ENCODE peak calls at places on chromosome 19, in four cellular contexts. One of them, this sample, is unnamed.

GRCh38 chr19:11088508-11089253 is 582 bp upstream of the LDLR start:
- DNase-seq in A549: no peak
- DNase-seq in HepG2: peak; percentile 81
- DNase-seq in GM12878: no peak
- DNase-seq in this sample: no peak

GRCh38 chr19:376111-376470 is 31.5 kb upstream of the MIER2 start:
- DNase-seq in HepG2: no peak
- DNase-seq in A549: no peak
- DNase-seq in GM12878: no peak
- DNase-seq in this sample: no peak

GRCh38 chr19:9673912-9674668 is 810 bp downstream of the ZNF562 start:
- DNase-seq in A549: no peak
- DNase-seq in HepG2: peak; percentile 15
- DNase-seq in GM12878: peak; percentile 1
- DNase-seq in this sample: no peak

GRCh38 chr19:50258918-50259372 is 55.5 kb downstream of the MYH14 start:
- DNase-seq in A549: peak; percentile 42
- DNase-seq in GM12878: no peak
- DNase-seq in HepG2: no peak
- DNase-seq in this sample: peak; percentile 66

GRCh38 chr19:11268783-11269267 is 6.5 kb upstream of the DOCK6 start:
- DNase-seq in GM12878: no peak
- DNase-seq in A549: no peak
- DNase-seq in HepG2: peak; percentile 60
- DNase-seq in this sample: peak; percentile 72

GRCh38 chr19:44752816-44753618 is 4.5 kb downstream of the BCL3 start:
- DNase-seq in GM12878: peak; percentile 94
- DNase-seq in HepG2: peak; percentile 50
- DNase-seq in A549: peak; percentile 93
- DNase-seq in this sample: peak; percentile 86

GRCh38 chr19:47032171-47032811 is 12.7 kb downstream of the NPAS1 start:
- DNase-seq in HepG2: no peak
- DNase-seq in A549: peak; percentile 88
- DNase-seq in GM12878: no peak
- DNase-seq in this sample: peak; percentile 69

GRCh38 chr19:41616785-41617621 is 9.9 kb downstream of the CEACAM4 start:
- DNase-seq in GM12878: no peak
- DNase-seq in A549: peak; percentile 49
- DNase-seq in HepG2: peak; percentile 9
- DNase-seq in this sample: peak; percentile 31

GRCh38 chr19:11942843-11943108 is 17.9 kb downstream of the ZNF700 start:
- DNase-seq in GM12878: no peak
- DNase-seq in HepG2: no peak
- DNase-seq in A549: no peak
- DNase-seq in this sample: peak; percentile 28

GRCh38 chr19:11710313-11710712 is 28.4 kb downstream of the ZNF823 start:
- DNase-seq in GM12878: no peak
- DNase-seq in HepG2: no peak
- DNase-seq in A549: no peak
- DNase-seq in this sample: no peak

GRCh38 chr19:55406869-55407624 is 541 bp downstream of the UBE2S start:
- DNase-seq in GM12878: no peak
- DNase-seq in A549: no peak
- DNase-seq in HepG2: no peak
- DNase-seq in this sample: peak; percentile 79

GRCh38 chr19:42193706-42194105 is 23.8 kb downstream of the DEDD2 start:
- DNase-seq in A549: no peak
- DNase-seq in HepG2: no peak
- DNase-seq in GM12878: no peak
- DNase-seq in this sample: no peak

GRCh38 chr19:17953869-17954268 is 13.0 kb upstream of the KCNN1 start:
- DNase-seq in A549: no peak
- DNase-seq in GM12878: no peak
- DNase-seq in HepG2: no peak
- DNase-seq in this sample: peak; percentile 71

GRCh38 chr19:4034048-4035017 is 26.8 kb downstream of the PIAS4 start:
- DNase-seq in A549: no peak
- DNase-seq in HepG2: no peak
- DNase-seq in GM12878: no peak
- DNase-seq in this sample: no peak

GRCh38 chr19:34667349-34668076 is 9.4 kb downstream of the SCGB2B2 start:
- DNase-seq in A549: no peak
- DNase-seq in HepG2: peak; percentile 16
- DNase-seq in GM12878: no peak
- DNase-seq in this sample: peak; percentile 13
- TF ChIP-seq BHLHE40 in A549: no peak
- TF ChIP-seq BHLHE40 in HepG2: no peak
- TF ChIP-seq BHLHE40 in GM12878: no peak
- TF ChIP-seq BHLHE40 in this sample: no peak

GRCh38 chr19:45882652-45883585 is 3.0 kb downstream of the IRF2BP1 start:
- DNase-seq in GM12878: peak; percentile 70
- DNase-seq in A549: peak; percentile 95
- DNase-seq in HepG2: peak; percentile 93
- DNase-seq in this sample: peak; percentile 76
- TF ChIP-seq ESRRA in GM12878: peak; percentile 88
- TF ChIP-seq ESRRA in A549: peak; percentile 93
- TF ChIP-seq ESRRA in HepG2: peak; percentile 66
- TF ChIP-seq ESRRA in this sample: peak; percentile 97

GRCh38 chr19:49151339-49152217 is 3.6 kb downstream of the HRC start:
- DNase-seq in GM12878: no peak
- DNase-seq in HepG2: no peak
- DNase-seq in A549: peak; percentile 87
- DNase-seq in this sample: peak; percentile 87
- TF ChIP-seq BHLHE40 in GM12878: no peak
- TF ChIP-seq BHLHE40 in HepG2: no peak
- TF ChIP-seq BHLHE40 in A549: no peak
- TF ChIP-seq BHLHE40 in this sample: peak; percentile 83

DNA sequence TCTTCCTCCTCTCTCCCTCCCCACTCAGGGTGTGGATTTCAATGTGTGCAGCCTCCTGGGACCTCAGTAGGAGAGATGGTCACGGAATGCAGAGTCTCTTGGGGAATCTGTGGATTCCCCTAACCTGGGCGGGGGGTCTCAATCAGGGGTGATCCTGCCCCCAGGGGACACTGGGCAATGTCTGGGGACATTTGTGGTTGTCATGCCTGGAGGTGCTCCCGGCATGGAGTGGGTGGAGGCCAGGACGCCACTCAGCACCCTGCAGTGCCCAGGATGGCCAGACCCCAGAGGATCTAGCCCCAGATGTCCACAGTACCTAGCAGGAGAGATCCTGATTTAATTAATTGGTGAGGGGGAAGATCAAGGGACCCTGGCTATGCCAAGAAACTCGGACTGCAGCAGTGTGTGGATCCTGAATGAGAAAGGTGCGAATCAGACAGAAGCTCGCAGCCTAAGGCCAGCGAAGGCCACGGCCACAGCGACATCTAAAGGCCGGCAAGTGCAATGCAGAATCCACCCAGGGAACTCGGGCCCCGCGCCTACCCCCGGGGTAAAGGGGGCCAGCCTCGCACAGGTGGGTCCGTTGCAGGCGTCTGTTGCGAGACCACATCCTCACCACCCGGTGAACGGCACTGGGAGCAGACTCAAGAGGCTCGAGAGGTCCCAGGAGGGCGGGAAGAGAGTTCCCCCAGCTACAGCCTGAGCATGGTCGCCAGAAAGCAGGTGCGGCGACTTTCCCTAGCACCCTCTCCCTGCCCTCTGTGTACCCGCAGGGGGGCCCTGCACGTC is 88.8 kb downstream of the GNG7 start:
- DNase-seq in HepG2: no peak
- DNase-seq in A549: no peak
- DNase-seq in GM12878: no peak
- DNase-seq in this sample: peak; percentile 66
- TF ChIP-seq ESRRA in HepG2: no peak
- TF ChIP-seq ESRRA in A549: no peak
- TF ChIP-seq ESRRA in GM12878: no peak
- TF ChIP-seq ESRRA in this sample: no peak

GRCh38 chr19:53549354-53549753 is 11.4 kb downstream of the ZNF331 start:
- DNase-seq in GM12878: no peak
- DNase-seq in A549: no peak
- DNase-seq in HepG2: no peak
- DNase-seq in this sample: no peak
- TF ChIP-seq BHLHE40 in GM12878: no peak
- TF ChIP-seq BHLHE40 in A549: no peak
- TF ChIP-seq BHLHE40 in HepG2: no peak
- TF ChIP-seq BHLHE40 in this sample: no peak

DNA sequence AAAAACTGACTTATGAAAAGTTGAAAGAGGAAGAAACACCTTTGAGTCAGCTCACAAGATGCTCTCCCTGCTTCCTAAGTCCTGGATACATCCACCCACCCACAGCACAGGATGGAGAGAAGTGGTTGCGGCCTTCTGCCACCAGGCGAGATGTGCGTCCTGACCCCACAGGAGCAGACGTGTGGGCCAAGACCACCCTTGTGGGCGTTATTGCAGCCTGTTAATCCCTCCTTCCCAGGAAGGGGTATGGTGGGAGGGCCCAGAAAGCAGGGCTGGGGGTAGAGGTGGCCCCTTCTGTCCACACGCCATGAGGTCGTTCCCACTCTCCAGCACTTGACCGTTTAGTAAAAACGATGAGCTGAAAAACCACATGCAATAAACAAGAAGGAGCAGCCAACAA is 2.3 kb upstream of the AKAP8L start:
- DNase-seq in HepG2: no peak
- DNase-seq in A549: no peak
- DNase-seq in GM12878: no peak
- DNase-seq in this sample: no peak
- TF ChIP-seq ESRRA in HepG2: no peak
- TF ChIP-seq ESRRA in A549: no peak
- TF ChIP-seq ESRRA in GM12878: no peak
- TF ChIP-seq ESRRA in this sample: no peak

GRCh38 chr19:6531956-6532243 is 1.1 kb downstream of the TNFSF9 start:
- DNase-seq in A549: no peak
- DNase-seq in HepG2: no peak
- DNase-seq in GM12878: no peak
- DNase-seq in this sample: no peak

GRCh38 chr19:6533746-6534418 is 3.1 kb downstream of the TNFSF9 start:
- DNase-seq in HepG2: no peak
- DNase-seq in GM12878: no peak
- DNase-seq in A549: no peak
- DNase-seq in this sample: no peak

GRCh38 chr19:6531163-6531955 is 533 bp downstream of the TNFSF9 start:
- DNase-seq in A549: no peak
- DNase-seq in HepG2: no peak
- DNase-seq in GM12878: no peak
- DNase-seq in this sample: peak; percentile 64

GRCh38 chr19:6533000-6533328 is 2.1 kb downstream of the TNFSF9 start:
- DNase-seq in GM12878: no peak
- DNase-seq in HepG2: no peak
- DNase-seq in A549: no peak
- DNase-seq in this sample: no peak

DNA sequence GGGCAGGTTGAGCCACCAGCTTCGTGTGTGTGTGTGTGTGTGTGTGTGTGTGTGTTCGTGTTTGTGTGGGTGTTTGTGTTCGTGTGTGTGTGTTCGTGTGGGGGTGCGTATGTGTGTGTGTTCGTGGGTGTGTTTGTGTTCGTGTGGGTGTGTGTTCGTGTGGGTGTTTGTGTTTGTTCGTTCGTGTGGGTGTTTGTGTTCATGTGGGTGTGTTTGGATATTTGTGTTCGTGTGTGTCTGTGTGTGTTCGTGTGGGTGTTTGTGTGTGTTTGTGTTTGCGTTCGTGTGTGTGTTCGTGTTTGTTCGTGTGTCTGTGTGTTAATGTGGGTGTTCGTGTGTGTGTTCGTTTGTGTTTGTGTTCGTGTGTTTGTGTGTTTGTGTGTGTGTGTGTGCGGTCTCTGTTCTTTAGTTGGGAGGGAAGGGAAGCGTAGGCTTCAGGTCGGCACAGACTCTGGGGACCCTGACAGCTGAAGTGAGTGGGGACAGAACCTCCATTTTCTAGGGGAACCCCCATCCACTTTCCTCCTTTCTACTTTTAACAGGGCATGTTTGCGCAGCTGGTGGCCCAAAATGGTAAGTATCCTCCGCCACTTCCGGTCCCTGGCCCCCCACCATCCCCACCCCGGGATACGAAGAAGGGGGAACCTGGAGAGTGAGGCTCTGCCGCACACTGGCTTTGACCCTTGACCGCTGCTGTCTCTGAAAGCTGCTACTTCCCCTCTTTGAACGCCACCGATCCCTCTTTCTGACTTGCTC is 1.6 kb downstream of the TNFSF9 start:
- DNase-seq in GM12878: no peak
- DNase-seq in HepG2: no peak
- DNase-seq in A549: no peak
- DNase-seq in this sample: peak; percentile 74
- TF ChIP-seq BHLHE40 in GM12878: no peak
- TF ChIP-seq BHLHE40 in HepG2: no peak
- TF ChIP-seq BHLHE40 in A549: no peak
- TF ChIP-seq BHLHE40 in this sample: no peak

DNA sequence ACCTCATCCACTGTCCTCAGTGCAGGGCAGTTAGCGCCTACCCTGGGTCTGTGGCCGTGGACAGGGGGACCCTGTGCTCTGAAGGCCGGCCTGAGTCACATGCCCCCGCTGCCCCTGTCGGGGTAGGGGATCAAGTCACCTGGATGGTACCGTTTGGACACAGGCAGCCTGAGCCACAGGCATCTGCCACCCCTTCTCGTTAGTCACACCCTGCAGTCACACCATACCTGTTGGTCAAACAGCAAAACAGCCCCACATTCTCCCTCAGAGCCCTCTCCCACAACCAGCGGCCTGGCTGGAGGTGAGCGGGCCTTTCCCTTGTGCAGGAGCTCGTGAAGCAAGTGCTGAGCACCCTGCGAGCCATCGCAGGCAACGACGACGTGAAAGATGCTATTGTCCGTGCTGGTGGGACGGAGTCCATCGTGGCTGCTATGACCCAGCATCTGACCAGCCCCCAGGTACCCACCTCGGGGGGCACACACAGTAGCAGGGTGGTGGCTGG is 8.8 kb upstream of the SLC25A42 start:
- DNase-seq in HepG2: no peak
- DNase-seq in GM12878: no peak
- DNase-seq in A549: no peak
- DNase-seq in this sample: no peak
- TF ChIP-seq ESRRA in HepG2: no peak
- TF ChIP-seq ESRRA in GM12878: no peak
- TF ChIP-seq ESRRA in A549: no peak
- TF ChIP-seq ESRRA in this sample: no peak

This sample was measured in K562.